ENCODE peak calls at places on chromosomes 1 and 21, in seven cellular contexts. Z is ascending aorta, N is ovary, Q is fibroblast of pulmonary artery, O is Calu3, A is heart left ventricle, C is tibial artery. R is an unnamed sample.
A peak's percentile ranks its signal among the peaks of the same experiment; 100 is the strongest.

GRCh38 chr1:73033637-73034036 is 751.3 kb upstream of the NEGR1 start:
- DNase-seq in Z (no peak), C (no peak), Q (no peak), A (no peak), N (no peak), O (no peak), R (no peak)

GRCh38 chr1:32870615-32871363 is at the start of gene FNDC5:
- DNase-seq in O (peak; percentile 41), Q (peak; percentile 21), Z (no peak), N (peak; percentile 51), A (no peak), C (no peak), R (no peak)

GRCh38 chr21:34865922-34866271 is 183.2 kb downstream of the RUNX1 start:
- DNase-seq in O (no peak), N (no peak), Z (no peak), C (no peak), A (no peak), Q (no peak), R (no peak)

GRCh38 chr21:41620541-41620940 is 112.6 kb upstream of the TMPRSS2 start:
- DNase-seq in N (no peak), Z (no peak), O (no peak), C (no peak), A (no peak), Q (no peak), R (no peak)

GRCh38 chr1:240312872-240313271 is 221.2 kb downstream of the FMN2 start:
- DNase-seq in Q (peak; percentile 71), O (no peak), C (no peak), A (no peak), Z (no peak), N (no peak), R (no peak)

GRCh38 chr1:56516539-56517252 is 62.7 kb downstream of the PLPP3 start:
- DNase-seq in N (no peak), C (no peak), Z (no peak), A (no peak), Q (peak; percentile 48), O (peak; percentile 60), R (no peak)

GRCh38 chr1:227947425-227947677 is 381 bp downstream of the WNT9A start:
- DNase-seq in N (peak; percentile 46), Q (no peak), O (no peak), Z (no peak), C (no peak), A (no peak), R (no peak)

GRCh38 chr1:56898888-56899287 is 44.3 kb downstream of the C8A start:
- DNase-seq in C (no peak), A (no peak), O (no peak), Q (no peak), Z (no peak), N (no peak), R (no peak)

GRCh38 chr1:46490603-46491499 is 1.2 kb downstream of the DMBX1 start:
- DNase-seq in Q (peak; percentile 1), A (no peak), N (no peak), C (no peak), O (no peak), Z (no peak), R (no peak)

GRCh38 chr1:26706315-26706714 is 10.5 kb downstream of the ARID1A start:
- DNase-seq in N (no peak), C (no peak), A (no peak), Z (no peak), Q (no peak), O (no peak), R (no peak)

GRCh38 chr1:157659576-157660247 is 40.9 kb downstream of the FCRL3 start:
- DNase-seq in A (no peak), O (no peak), N (no peak), Q (no peak), C (no peak), Z (no peak), R (no peak)

GRCh38 chr1:239722080-239722479 is 335.7 kb downstream of the CHRM3 start:
- DNase-seq in A (no peak), C (no peak), Z (no peak), N (no peak), O (no peak), Q (no peak), R (no peak)

GRCh38 chr1:211133393-211133840 is 531 bp downstream of the KCNH1 start:
- DNase-seq in A (no peak), N (no peak), O (no peak), Z (no peak), C (no peak), Q (no peak), R (no peak)

GRCh38 chr1:85200870-85201339 is at the start of gene SYDE2:
- DNase-seq in C (peak; percentile 68), A (peak; percentile 85), N (peak; percentile 75), O (peak; percentile 86), Z (peak; percentile 47), Q (peak; percentile 66), R (no peak)

GRCh38 chr21:45485686-45486442 is 56.4 kb downstream of the SLC19A1 start:
- DNase-seq in Q (no peak), C (no peak), N (no peak), A (no peak), O (no peak), Z (no peak), R (no peak)

GRCh38 chr1:201719812-201720521 is 109.0 kb upstream of the IPO9 start:
- DNase-seq in Z (no peak), N (peak; percentile 75), C (peak; percentile 86), O (no peak), A (peak; percentile 75), Q (peak; percentile 71), R (no peak)

GRCh38 chr1:53685272-53686051 is 53.5 kb downstream of the GLIS1 start:
- DNase-seq in N (no peak), A (no peak), C (no peak), Q (peak; percentile 10), Z (no peak), O (peak; percentile 35), R (no peak)

GRCh38 chr1:9687120-9687875 is 35.8 kb downstream of the PIK3CD start:
- DNase-seq in C (peak; percentile 39), Q (peak; percentile 42), A (peak; percentile 53), Z (peak; percentile 35), O (peak; percentile 61), N (peak; percentile 67), R (peak; percentile 81)
- TF ChIP-seq CTCF in C (no peak), Q (no peak), A (no peak), Z (no peak), O (no peak), N (no peak), R (no peak)

GRCh38 chr1:87790756-87791155 is 462.1 kb downstream of the LMO4 start:
- DNase-seq in N (no peak), Z (no peak), Q (no peak), O (no peak), A (no peak), C (no peak), R (no peak)

GRCh38 chr1:87786218-87786617 is 457.5 kb downstream of the LMO4 start:
- DNase-seq in O (no peak), C (no peak), A (no peak), Z (no peak), Q (no peak), N (no peak), R (no peak)

GRCh38 chr1:87786861-87787548 is 458.3 kb downstream of the LMO4 start:
- DNase-seq in N (no peak), O (no peak), A (no peak), Z (no peak), Q (no peak), C (no peak), R (no peak)

GRCh38 chr1:87783315-87783714 is 454.6 kb downstream of the LMO4 start:
- DNase-seq in Z (no peak), O (no peak), A (no peak), C (no peak), N (no peak), Q (no peak), R (no peak)

GRCh38 chr1:87787551-87787950 is 458.9 kb downstream of the LMO4 start:
- DNase-seq in Z (no peak), Q (no peak), C (no peak), A (no peak), N (no peak), O (no peak), R (no peak)
- TF ChIP-seq CTCF in Z (no peak), Q (no peak), C (no peak), A (no peak), N (no peak), O (peak; percentile 37), R (no peak)

DNA sequence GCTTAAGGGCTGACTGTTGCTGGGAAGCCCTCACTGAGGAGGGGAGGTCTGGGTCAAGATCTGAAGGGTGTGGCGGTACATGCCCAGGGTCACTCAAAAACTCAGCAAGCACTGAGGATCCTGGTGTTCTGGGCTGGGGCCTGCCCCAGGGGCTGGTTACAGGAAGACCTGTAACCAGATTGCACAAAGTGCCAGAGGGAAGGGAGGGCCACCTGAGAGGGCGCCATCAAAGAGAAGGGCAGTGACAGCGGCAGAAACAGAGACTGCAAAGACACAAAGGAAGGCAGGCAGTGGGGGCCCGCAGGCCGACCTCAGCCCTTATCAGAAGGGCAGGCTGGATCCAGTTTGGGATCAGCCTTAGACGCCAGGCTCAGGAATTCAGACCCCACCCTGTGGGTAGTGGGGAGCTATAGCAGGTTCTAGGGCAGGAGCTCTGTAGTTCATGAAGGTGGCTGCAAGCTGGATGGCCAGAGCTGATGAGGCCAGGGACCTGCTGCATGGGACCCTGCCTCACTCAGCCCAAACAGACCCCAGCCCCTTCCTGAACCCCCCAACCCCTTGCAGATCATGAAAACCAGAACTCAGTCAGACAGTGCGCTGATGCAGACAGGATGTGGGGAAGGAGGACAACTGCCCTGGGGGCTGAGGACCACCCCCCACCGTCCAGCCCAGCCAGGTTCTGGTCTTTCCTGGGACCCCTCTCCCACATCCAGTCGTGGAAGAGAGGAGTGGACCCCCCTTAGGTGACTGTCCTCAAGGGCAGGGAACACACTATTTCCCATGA is 3.9 kb downstream of the SH2D5 start:
- DNase-seq in Q (no peak), O (no peak), Z (no peak), N (no peak), C (no peak), A (no peak), R (no peak)
- TF ChIP-seq CTCF in Q (no peak), O (no peak), Z (no peak), N (no peak), C (no peak), A (no peak), R (no peak)

GRCh38 chr1:88079036-88079435 is 605.0 kb upstream of the PKN2 start:
- DNase-seq in C (no peak), Z (no peak), Q (peak; percentile 17), A (no peak), N (no peak), O (no peak), R (no peak)
- TF ChIP-seq CTCF in C (no peak), Z (peak; percentile 10), Q (peak; percentile 42), A (no peak), N (no peak), O (peak; percentile 27), R (no peak)

GRCh38 chr1:225861834-225862580 is 20.2 kb downstream of the TMEM63A start:
- DNase-seq in A (no peak), Z (no peak), Q (no peak), C (no peak), O (no peak), N (no peak), R (no peak)
- TF ChIP-seq CTCF in A (no peak), Z (no peak), Q (no peak), C (no peak), O (no peak), N (no peak), R (no peak)